ENCODE peak calls at places on chromosomes 4 and X, in four cellular contexts. C is lung, D is A549, W is thoracic aorta. A is an unnamed sample.

GRCh38 chrX:24260827-24261550 is 52.9 kb downstream of the SUPT20HL2 start:
- DNase-seq in W (no peak), C (no peak), D (no peak), A (no peak)

GRCh38 chrX:106698693-106699092 is 27.8 kb upstream of the RNF128 start:
- DNase-seq in C (no peak), D (no peak), W (no peak), A (no peak)

GRCh38 chrX:2441466-2441865 is 59.3 kb downstream of the DHRSX start:
- DNase-seq in W (no peak), C (no peak), D (no peak), A (no peak)

GRCh38 chr4:29453421-29453820 is 1266.7 kb upstream of the PCDH7 start:
- DNase-seq in W (no peak), D (no peak), C (no peak), A (no peak)

GRCh38 chrX:22314211-22314610 is 41.5 kb downstream of the CBLL2 start:
- DNase-seq in C (no peak), D (no peak), W (no peak), A (no peak)

GRCh38 chrX:123085311-123085940 is 98.7 kb upstream of the GRIA3 start:
- DNase-seq in C (no peak), D (no peak), W (no peak), A (no peak)

GRCh38 chr4:25088342-25088952 is 57.7 kb upstream of the LGI2 start:
- DNase-seq in C (no peak), D (no peak), W (no peak), A (no peak)

GRCh38 chrX:46574337-46574940 is 874 bp downstream of the CHST7 start:
- DNase-seq in D (peak), C (no peak), W (no peak), A (no peak)

GRCh38 chr4:141346144-141346543 is 125.4 kb downstream of the ZNF330 start:
- DNase-seq in D (peak), W (no peak), C (no peak), A (no peak)

GRCh38 chrX:49876750-49877149 is 2.5 kb upstream of the USP27X start:
- DNase-seq in W (no peak), D (peak), C (no peak), A (no peak)

GRCh38 chrX:110698696-110699095 is 96.9 kb downstream of the CHRDL1 start:
- DNase-seq in D (no peak), C (no peak), W (no peak), A (no peak)

GRCh38 chr4:83329521-83330105 is 5.0 kb downstream of the HPSE start:
- DNase-seq in C (no peak), W (no peak), D (no peak), A (peak)

GRCh38 chr4:103012085-103012484 is 7.4 kb downstream of the SLC9B1 start:
- DNase-seq in D (no peak), W (no peak), C (no peak), A (no peak)

GRCh38 chr4:121168865-121169281 is 4.8 kb upstream of the TNIP3 start:
- DNase-seq in D (no peak), C (no peak), W (no peak), A (no peak)

GRCh38 chr4:138007572-138007971 is 234.6 kb downstream of the SLC7A11 start:
- DNase-seq in C (no peak), W (no peak), D (no peak), A (no peak)

GRCh38 chr4:163744861-163745260 is 250.4 kb downstream of the TMA16 start:
- DNase-seq in W (no peak), C (no peak), D (no peak), A (no peak)

GRCh38 chrX:45524296-45524695 is 323.6 kb upstream of the DIPK2B start:
- DNase-seq in W (no peak), D (no peak), C (no peak), A (no peak)

GRCh38 chrX:2931612-2932011 is 2.5 kb upstream of the ARSD start:
- DNase-seq in C (no peak), W (no peak), D (no peak), A (no peak)

GRCh38 chrX:144918936-144919335 is 328.4 kb upstream of the SPANXN1 start:
- DNase-seq in W (no peak), D (no peak), C (no peak), A (no peak)

GRCh38 chr4:126470862-126471261 is 1156.1 kb downstream of the FAT4 start:
- DNase-seq in D (no peak), W (no peak), C (no peak), A (no peak)

DNA sequence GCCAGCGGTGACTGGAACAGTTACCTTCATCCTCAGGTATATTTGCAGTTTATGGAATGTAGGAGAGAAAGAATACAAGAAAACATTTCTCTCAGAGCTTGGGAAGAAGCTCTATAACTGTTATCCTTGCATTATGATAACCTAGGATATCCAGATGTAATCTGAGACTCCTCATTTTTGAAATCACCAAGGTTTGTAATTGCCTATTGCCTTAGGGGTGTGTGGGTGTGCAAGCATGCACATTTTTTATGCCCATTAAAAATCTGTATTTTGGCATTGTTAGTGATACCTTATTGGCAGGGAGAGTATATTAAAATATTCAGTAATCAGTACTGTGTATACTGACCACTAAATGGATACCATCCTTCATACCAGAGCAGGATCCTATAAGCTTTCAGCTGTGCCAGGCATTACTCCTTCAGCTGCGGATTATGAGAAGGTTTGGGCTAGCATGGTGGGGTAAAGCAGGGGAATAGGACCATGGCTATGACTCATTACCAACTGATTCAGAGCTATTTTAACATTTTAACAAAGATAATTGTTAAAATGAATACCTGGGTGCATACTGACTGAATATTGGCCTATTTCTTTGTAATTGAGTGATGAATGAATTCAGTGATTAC is 8.4 kb downstream of the SEC24B start:
- DNase-seq in C (no peak), D (no peak), W (no peak), A (no peak)
- H3K27ac ChIP-seq in C (no peak), D (no peak), W (no peak), A (peak)

GRCh38 chr4:19686456-19686855 is 565.2 kb upstream of the SLIT2 start:
- DNase-seq in W (no peak), D (no peak), C (no peak), A (no peak)

GRCh38 chr4:19678763-19679162 is 572.9 kb upstream of the SLIT2 start:
- DNase-seq in C (no peak), W (no peak), D (no peak), A (no peak)

GRCh38 chr4:19689511-19689910 is 562.2 kb upstream of the SLIT2 start:
- DNase-seq in C (no peak), D (no peak), W (no peak), A (no peak)

DNA sequence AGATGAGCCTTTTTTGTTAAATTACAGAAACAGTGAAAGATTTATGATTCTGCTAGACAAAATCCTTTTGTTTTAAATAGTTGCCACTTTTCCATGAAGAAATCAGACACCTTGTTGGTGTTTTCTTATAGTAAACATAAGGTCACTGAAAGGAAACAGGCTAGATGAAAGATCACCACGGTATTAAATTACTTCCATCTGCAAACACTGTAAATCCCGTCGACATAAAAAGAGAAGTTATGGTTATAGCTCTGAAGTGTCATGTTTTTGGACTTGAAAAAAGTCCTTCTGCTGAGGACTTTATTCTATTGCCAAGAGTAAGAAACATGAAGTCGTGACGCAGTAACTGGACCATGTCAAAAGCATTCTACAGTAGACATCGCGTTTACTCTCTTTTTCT is 567.6 kb upstream of the SLIT2 start:
- DNase-seq in D (no peak), W (no peak), C (no peak), A (no peak)
- H3K27ac ChIP-seq in D (no peak), W (no peak), C (no peak), A (no peak)

GRCh38 chr4:111639120-111639519 is 506.1 kb upstream of the FAM241A start:
- DNase-seq in C (no peak), D (peak), W (no peak), A (no peak)
- H3K27ac ChIP-seq in C (no peak), D (peak), W (no peak), A (no peak)

DNA sequence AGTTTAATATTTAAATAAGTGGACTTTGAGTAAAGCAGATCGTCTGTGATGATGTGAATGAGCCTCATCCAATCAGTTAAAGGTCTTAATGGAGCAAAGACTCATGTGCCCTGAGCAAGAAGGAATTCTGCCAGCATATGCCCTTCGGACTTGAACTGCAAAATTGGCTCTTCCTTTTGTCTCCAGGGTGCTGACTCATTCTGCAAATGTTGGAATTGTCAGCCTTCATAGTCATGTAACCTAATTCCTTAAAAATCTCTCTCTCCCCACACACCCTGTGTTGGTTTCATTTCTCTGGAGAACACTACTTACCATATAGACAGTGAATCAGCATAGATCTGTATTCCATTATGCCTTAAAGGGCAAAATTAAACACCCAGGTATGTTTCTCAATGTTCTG is 609.8 kb upstream of the GALNTL6 start:
- DNase-seq in W (no peak), D (peak), C (no peak), A (no peak)
- H3K27ac ChIP-seq in W (no peak), D (peak), C (no peak), A (no peak)

GRCh38 chrX:72117636-72118215 is 14.0 kb downstream of the RTL5 start:
- DNase-seq in W (no peak), D (no peak), C (no peak), A (no peak)
- H3K27ac ChIP-seq in W (no peak), D (no peak), C (no peak), A (no peak)

DNA sequence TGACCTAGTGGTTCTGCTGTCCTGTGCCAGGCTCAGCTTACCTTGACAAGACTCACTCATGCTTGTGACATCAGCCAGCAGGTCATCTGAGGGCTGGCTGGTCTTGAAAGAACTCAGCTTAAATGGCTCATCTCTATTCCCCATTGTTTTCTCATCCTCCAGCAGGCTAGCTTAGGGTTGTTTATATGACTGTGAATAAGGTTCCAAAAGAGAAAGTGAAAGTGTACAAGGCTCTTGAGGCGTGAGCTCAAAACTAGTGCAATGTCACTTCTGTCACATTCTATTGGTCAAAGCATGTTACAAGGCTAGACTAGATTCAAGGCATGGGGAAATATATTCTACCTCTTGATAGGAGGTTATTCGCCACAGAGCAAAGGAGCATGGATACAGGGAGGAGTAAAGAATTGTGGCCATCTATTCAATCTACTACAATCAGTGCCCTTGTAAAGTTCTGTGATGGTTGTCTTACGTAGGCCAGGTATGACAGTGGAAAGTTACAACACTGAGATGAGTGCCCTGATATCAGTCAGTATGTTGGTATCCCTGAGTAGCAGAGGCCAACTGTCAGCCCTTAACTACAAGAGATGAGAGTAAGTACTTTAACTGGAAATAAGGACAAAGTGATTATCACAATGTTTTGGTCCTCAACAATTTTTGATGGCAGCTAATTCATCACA is 19.8 kb upstream of the TMLHE start:
- DNase-seq in W (no peak), C (no peak), D (no peak), A (no peak)
- H3K27ac ChIP-seq in W (no peak), C (no peak), D (no peak), A (no peak)

GRCh38 chrX:103310592-103311400 is at the start of gene BEX2:
- DNase-seq in C (peak), D (peak), W (peak), A (peak)

GRCh38 chrX:103304705-103305104 is 6.1 kb downstream of the BEX2 start:
- DNase-seq in W (no peak), C (no peak), D (no peak), A (no peak)

GRCh38 chrX:103311401-103311785 is 603 bp upstream of the BEX2 start:
- DNase-seq in D (no peak), W (no peak), C (no peak), A (no peak)

GRCh38 chrX:103309860-103310591 is 764 bp downstream of the BEX2 start:
- DNase-seq in W (no peak), D (no peak), C (no peak), A (no peak)
- H3K27ac ChIP-seq in W (no peak), D (peak), C (no peak), A (no peak)

GRCh38 chr4:119735136-119735770 is 106.6 kb upstream of the PDE5A start:
- DNase-seq in C (no peak), D (peak), W (no peak), A (no peak)

GRCh38 chr4:119736559-119736958 is 108.0 kb upstream of the PDE5A start:
- DNase-seq in D (no peak), C (no peak), W (no peak), A (no peak)

GRCh38 chr4:119739796-119740195 is 111.2 kb upstream of the PDE5A start:
- DNase-seq in D (no peak), C (no peak), W (no peak), A (no peak)

GRCh38 chr4:119743644-119744043 is 115.0 kb upstream of the PDE5A start:
- DNase-seq in W (no peak), C (no peak), D (no peak), A (no peak)

GRCh38 chr4:119738901-119739300 is 110.3 kb upstream of the PDE5A start:
- DNase-seq in D (no peak), C (no peak), W (no peak), A (no peak)
- H3K27ac ChIP-seq in D (no peak), C (no peak), W (peak), A (no peak)

GRCh38 chr4:7922466-7922865 is 17.2 kb downstream of the AFAP1 start:
- DNase-seq in C (no peak), W (no peak), D (no peak), A (no peak)

GRCh38 chr4:7915875-7916242 is 23.8 kb downstream of the AFAP1 start:
- DNase-seq in C (no peak), D (no peak), W (no peak), A (no peak)

GRCh38 chr4:7924163-7924562 is 15.5 kb downstream of the AFAP1 start:
- DNase-seq in C (no peak), W (no peak), D (no peak), A (no peak)

GRCh38 chr4:7917669-7918068 is 22.0 kb downstream of the AFAP1 start:
- DNase-seq in D (no peak), C (no peak), W (no peak), A (no peak)

GRCh38 chr4:7918981-7919380 is 20.7 kb downstream of the AFAP1 start:
- DNase-seq in W (no peak), D (no peak), C (no peak), A (no peak)
- H3K27ac ChIP-seq in W (no peak), D (no peak), C (no peak), A (no peak)

GRCh38 chrX:9555354-9555753 is 90.5 kb downstream of the TBL1X start:
- DNase-seq in D (no peak), W (no peak), C (no peak), A (no peak)
- H3K27ac ChIP-seq in D (no peak), W (no peak), C (no peak), A (no peak)

A was measured in epithelial cell of prostate.